ENCODE peak calls at places on chromosomes 12 and 14, in four cellular contexts. G is HL-60, Q is Peyer's patch, U is stomach. L is an unnamed sample.

GRCh38 chr14:64736271-64737131 is 32.3 kb downstream of the PLEKHG3 start:
- DNase-seq in G (no peak), U (peak), Q (peak), L (no peak)

GRCh38 chr12:65779091-65779642 is 45.1 kb upstream of the HMGA2 start:
- DNase-seq in Q (no peak), U (no peak), G (no peak), L (peak)

GRCh38 chr12:25433581-25434325 is 119.3 kb downstream of the LMNTD1 start:
- DNase-seq in U (no peak), G (no peak), Q (no peak), L (no peak)

GRCh38 chr12:51884676-51885229 is 3.1 kb upstream of the ANKRD33 start:
- DNase-seq in G (no peak), U (no peak), Q (peak), L (peak)

GRCh38 chr14:67569011-67569650 is 30.9 kb downstream of the PIGH start:
- DNase-seq in Q (peak), G (no peak), U (no peak), L (no peak)

GRCh38 chr12:96985515-96986362 is 78.7 kb downstream of the NEDD1 start:
- DNase-seq in U (peak), G (no peak), Q (peak), L (no peak)

GRCh38 chr14:93686313-93686712 is 102.0 kb downstream of the PRIMA1 start:
- DNase-seq in Q (no peak), G (no peak), U (no peak), L (no peak)

GRCh38 chr14:45906257-45906656 is 653.3 kb upstream of the MIS18BP1 start:
- DNase-seq in U (no peak), Q (no peak), G (no peak), L (peak)

GRCh38 chr14:104597576-104597975 is 7.0 kb downstream of the TMEM179 start:
- DNase-seq in Q (no peak), U (no peak), G (no peak), L (no peak)

GRCh38 chr14:21626491-21627230 is 8.1 kb downstream of the OR10G2 start:
- DNase-seq in U (no peak), G (no peak), Q (no peak), L (no peak)

GRCh38 chr12:6955462-6956331 is 4.5 kb downstream of the PTPN6 start:
- DNase-seq in Q (peak), G (no peak), U (no peak), L (no peak)
- H3K4me3 ChIP-seq in Q (no peak), G (peak), U (no peak), L (no peak)

GRCh38 chr12:422526-422925 is 21.1 kb downstream of the CCDC77 start:
- DNase-seq in U (no peak), G (no peak), Q (no peak), L (no peak)
- TF ChIP-seq CTCF in U (no peak), G (no peak), Q (no peak), L (no peak)

GRCh38 chr14:20435454-20436362 is at the start of gene KLHL33:
- DNase-seq in U (no peak), Q (no peak), G (no peak), L (no peak)
- H3K4me3 ChIP-seq in U (peak), Q (peak), G (no peak), L (peak)

GRCh38 chr14:95210699-95211098 is 53.4 kb upstream of the DICER1 start:
- DNase-seq in Q (no peak), G (no peak), U (no peak), L (no peak)
- TF ChIP-seq CTCF in Q (no peak), G (no peak), U (no peak), L (no peak)

GRCh38 chr14:90759370-90760054 is 56.7 kb downstream of the TTC7B start:
- DNase-seq in Q (no peak), G (no peak), U (peak), L (no peak)
- H3K4me3 ChIP-seq in Q (no peak), G (no peak), U (peak), L (no peak)

GRCh38 chr12:124022161-124022560 is 49.1 kb downstream of the ZNF664 start:
- DNase-seq in G (no peak), U (no peak), Q (no peak), L (no peak)
- TF ChIP-seq CTCF in G (no peak), U (no peak), Q (no peak), L (no peak)

DNA sequence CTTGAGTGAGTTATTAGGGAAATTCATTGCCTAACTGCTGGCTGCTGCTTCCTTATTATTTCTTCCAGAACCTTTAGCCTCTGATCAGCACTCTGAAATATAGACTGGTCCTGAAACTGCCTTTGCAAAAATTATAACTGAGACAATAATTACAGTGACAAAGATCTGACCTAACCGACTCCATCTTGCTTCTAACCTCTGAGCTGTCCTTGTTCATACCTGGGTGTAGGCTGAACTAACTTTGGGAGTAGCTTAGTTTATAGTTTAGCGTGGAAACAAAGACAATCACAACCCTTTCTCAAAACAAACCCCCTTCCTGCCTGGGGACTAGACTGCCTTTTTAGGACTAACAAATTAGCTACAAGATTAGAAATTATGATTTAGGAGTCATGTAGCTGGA is 117.4 kb downstream of the DYRK2 start:
- DNase-seq in G (no peak), Q (no peak), U (no peak), L (no peak)
- H3K4me3 ChIP-seq in G (no peak), Q (no peak), U (no peak), L (no peak)

DNA sequence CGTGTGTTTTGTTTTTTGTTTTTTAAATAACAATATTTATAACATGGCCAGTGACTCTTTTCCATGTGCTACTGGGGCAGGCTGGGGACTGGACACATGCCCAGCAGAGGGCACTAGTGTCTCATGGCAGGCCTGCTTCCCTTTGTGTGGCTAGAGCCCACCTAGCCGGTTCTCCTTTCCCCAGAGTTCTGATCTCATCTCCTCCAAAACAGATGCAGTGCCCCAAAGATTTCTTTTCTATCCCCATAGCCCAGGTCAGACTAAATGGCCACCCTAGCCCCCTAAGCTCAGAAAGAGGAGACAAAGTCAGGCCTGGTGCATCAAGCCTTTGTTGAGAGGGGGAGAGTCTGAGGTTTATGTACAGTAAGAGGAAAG is 21.2 kb downstream of the PRPF40B start:
- DNase-seq in G (peak), Q (peak), U (peak), L (no peak)
- TF ChIP-seq CTCF in G (peak), Q (peak), U (peak), L (peak)

DNA sequence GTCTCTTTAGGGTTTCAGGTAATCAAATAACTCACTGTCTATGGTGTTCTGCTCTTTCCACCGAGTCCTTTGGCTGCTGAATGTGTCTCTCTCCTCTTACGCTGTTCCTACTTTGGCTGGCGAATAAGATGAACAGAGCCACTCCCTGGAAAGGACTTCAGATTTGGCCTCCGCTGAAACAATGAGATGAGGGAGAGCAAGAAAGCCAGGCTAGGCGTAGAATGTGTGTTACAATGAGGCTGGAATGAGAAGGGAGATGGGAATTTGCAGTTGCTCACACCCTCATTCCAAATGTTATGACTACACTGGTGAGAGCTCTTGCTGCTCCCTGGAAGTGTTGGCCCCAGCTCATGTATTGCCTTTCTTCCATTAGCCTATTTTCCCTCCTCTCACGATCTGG is at the start of gene MFAP5:
- DNase-seq in U (no peak), G (no peak), Q (no peak), L (no peak)
- H3K4me3 ChIP-seq in U (no peak), G (no peak), Q (no peak), L (no peak)